ENCODE peak calls at places on chromosomes 2 and 18, in ten cellular contexts. F, G, W, I, A, Q, K, L, M and C are unnamed samples.

GRCh38 chr18:9086015-9086414 is 16.5 kb upstream of the NDUFV2 start:
- DNase-seq in I (no peak), G (no peak), W (no peak), M (no peak), F (no peak), Q (no peak), K (no peak), L (no peak), A (no peak), C (no peak)

GRCh38 chr2:47360937-47361336 is 42.0 kb upstream of the MSH2 start:
- DNase-seq in L (no peak), M (no peak), A (no peak), W (peak), F (no peak), I (no peak), K (no peak), Q (no peak), G (peak), C (no peak)

GRCh38 chr18:38038242-38038641 is 472.6 kb upstream of the CELF4 start:
- DNase-seq in A (no peak), L (no peak), K (no peak), F (no peak), W (no peak), Q (no peak), G (peak), M (no peak), I (no peak), C (no peak)

GRCh38 chr2:209425082-209426071 is 1.5 kb downstream of the MAP2 start:
- DNase-seq in W (peak), I (no peak), A (no peak), Q (no peak), F (peak), K (peak), L (no peak), G (peak), M (peak), C (peak)

GRCh38 chr2:101961287-101962242 is 30.2 kb upstream of the IL1R2 start:
- DNase-seq in W (peak), K (no peak), I (no peak), G (no peak), A (peak), Q (no peak), L (no peak), F (no peak), M (no peak), C (no peak)

GRCh38 chr18:25494888-25495287 is 142.9 kb upstream of the ZNF521 start:
- DNase-seq in Q (no peak), I (no peak), M (no peak), F (no peak), K (no peak), A (no peak), L (no peak), G (no peak), W (no peak), C (no peak)

GRCh38 chr2:163556511-163556910 is 179.3 kb downstream of the FIGN start:
- DNase-seq in F (no peak), K (no peak), I (no peak), M (no peak), L (no peak), W (no peak), G (no peak), Q (no peak), A (no peak), C (no peak)

GRCh38 chr2:104286806-104287205 is 567.1 kb upstream of the POU3F3 start:
- DNase-seq in K (peak), I (no peak), L (no peak), G (no peak), W (no peak), F (no peak), Q (no peak), M (no peak), A (no peak), C (peak)

GRCh38 chr18:369224-370010 is 101.6 kb upstream of the THOC1 start:
- DNase-seq in L (no peak), I (no peak), W (no peak), A (no peak), M (no peak), K (no peak), G (no peak), F (no peak), Q (no peak), C (no peak)

GRCh38 chr18:77005651-77006195 is 126.9 kb downstream of the MBP start:
- DNase-seq in I (no peak), K (no peak), Q (no peak), G (no peak), F (no peak), A (no peak), W (no peak), L (no peak), M (no peak), C (no peak)